ENCODE peak calls at places on chromosome 3, in six cellular contexts. One of them, this sample, is unnamed.

GRCh38 chr3:113212155-113212844 is 943 bp downstream of the BOC start:
- DNase-seq in HepG2: no peak
- DNase-seq in IMR-90: no peak
- DNase-seq in WTC11: peak
- DNase-seq in GM12878: no peak
- DNase-seq in A549: peak
- DNase-seq in this sample: peak

GRCh38 chr3:7536510-7536909 is 675.6 kb downstream of the GRM7 start:
- DNase-seq in HepG2: no peak
- DNase-seq in A549: no peak
- DNase-seq in GM12878: no peak
- DNase-seq in IMR-90: no peak
- DNase-seq in WTC11: no peak
- DNase-seq in this sample: no peak

GRCh38 chr3:67901681-67902080 is 247.3 kb upstream of the SUCLG2 start:
- DNase-seq in GM12878: no peak
- DNase-seq in A549: no peak
- DNase-seq in IMR-90: no peak
- DNase-seq in HepG2: peak
- DNase-seq in WTC11: no peak
- DNase-seq in this sample: no peak

GRCh38 chr3:39372831-39373230 is 10.3 kb upstream of the SLC25A38 start:
- DNase-seq in GM12878: no peak
- DNase-seq in WTC11: no peak
- DNase-seq in HepG2: no peak
- DNase-seq in A549: no peak
- DNase-seq in IMR-90: peak
- DNase-seq in this sample: no peak

GRCh38 chr3:184635126-184635525 is 73.5 kb downstream of the EPHB3 start:
- DNase-seq in IMR-90: no peak
- DNase-seq in GM12878: no peak
- DNase-seq in HepG2: no peak
- DNase-seq in WTC11: no peak
- DNase-seq in A549: no peak
- DNase-seq in this sample: peak

GRCh38 chr3:175184392-175184791 is 325.3 kb downstream of the NAALADL2 start:
- DNase-seq in IMR-90: no peak
- DNase-seq in HepG2: no peak
- DNase-seq in A549: no peak
- DNase-seq in WTC11: no peak
- DNase-seq in GM12878: no peak
- DNase-seq in this sample: no peak

GRCh38 chr3:146166450-146167222 is 5.7 kb upstream of the PLOD2 start:
- DNase-seq in GM12878: no peak
- DNase-seq in A549: no peak
- DNase-seq in IMR-90: peak
- DNase-seq in WTC11: no peak
- DNase-seq in HepG2: peak
- DNase-seq in this sample: no peak

GRCh38 chr3:44513513-44513912 is 36.0 kb upstream of the ZNF445 start:
- DNase-seq in HepG2: no peak
- DNase-seq in A549: no peak
- DNase-seq in GM12878: no peak
- DNase-seq in IMR-90: no peak
- DNase-seq in WTC11: no peak
- DNase-seq in this sample: no peak

GRCh38 chr3:69252631-69253030 is 130.2 kb upstream of the LMOD3 start:
- DNase-seq in GM12878: no peak
- DNase-seq in HepG2: no peak
- DNase-seq in IMR-90: no peak
- DNase-seq in A549: no peak
- DNase-seq in WTC11: no peak
- DNase-seq in this sample: no peak

GRCh38 chr3:172512363-172512762 is 10.9 kb downstream of the TNFSF10 start:
- DNase-seq in A549: no peak
- DNase-seq in HepG2: no peak
- DNase-seq in IMR-90: no peak
- DNase-seq in GM12878: peak
- DNase-seq in WTC11: no peak
- DNase-seq in this sample: no peak

GRCh38 chr3:126664591-126665214 is 9.8 kb upstream of the TXNRD3 start:
- DNase-seq in A549: no peak
- DNase-seq in IMR-90: peak
- DNase-seq in GM12878: no peak
- DNase-seq in HepG2: peak
- DNase-seq in WTC11: no peak
- DNase-seq in this sample: no peak

GRCh38 chr3:173037840-173038483 is 103.1 kb downstream of the SPATA16 start:
- DNase-seq in WTC11: no peak
- DNase-seq in A549: no peak
- DNase-seq in GM12878: no peak
- DNase-seq in IMR-90: no peak
- DNase-seq in HepG2: no peak
- DNase-seq in this sample: no peak

GRCh38 chr3:15630646-15631350 is 29.3 kb downstream of the BTD start:
- DNase-seq in WTC11: no peak
- DNase-seq in GM12878: no peak
- DNase-seq in HepG2: no peak
- DNase-seq in A549: peak
- DNase-seq in IMR-90: peak
- DNase-seq in this sample: peak

GRCh38 chr3:69425249-69425648 is 39.4 kb upstream of the FRMD4B start:
- DNase-seq in GM12878: no peak
- DNase-seq in IMR-90: peak
- DNase-seq in A549: peak
- DNase-seq in WTC11: peak
- DNase-seq in HepG2: peak
- DNase-seq in this sample: peak

GRCh38 chr3:138933068-138933668 is 13.8 kb downstream of the FOXL2 start:
- DNase-seq in HepG2: no peak
- DNase-seq in IMR-90: no peak
- DNase-seq in WTC11: peak
- DNase-seq in GM12878: no peak
- DNase-seq in A549: no peak
- DNase-seq in this sample: no peak

GRCh38 chr3:134029256-134029733 is 430 bp downstream of the SLCO2A1 start:
- DNase-seq in GM12878: no peak
- DNase-seq in A549: no peak
- DNase-seq in IMR-90: peak
- DNase-seq in WTC11: no peak
- DNase-seq in HepG2: no peak
- DNase-seq in this sample: peak

GRCh38 chr3:129961142-129961541 is 13.4 kb upstream of the TRH start:
- DNase-seq in A549: no peak
- DNase-seq in WTC11: no peak
- DNase-seq in HepG2: no peak
- DNase-seq in GM12878: no peak
- DNase-seq in IMR-90: no peak
- DNase-seq in this sample: no peak

GRCh38 chr3:122247825-122248185 is 64.3 kb downstream of the CASR start:
- DNase-seq in A549: no peak
- DNase-seq in WTC11: no peak
- DNase-seq in HepG2: no peak
- DNase-seq in GM12878: no peak
- DNase-seq in IMR-90: peak
- DNase-seq in this sample: no peak

GRCh38 chr3:129665024-129665768 is 58.7 kb upstream of the PLXND1 start:
- DNase-seq in WTC11: no peak
- DNase-seq in A549: no peak
- DNase-seq in GM12878: no peak
- DNase-seq in IMR-90: peak
- DNase-seq in HepG2: peak
- DNase-seq in this sample: no peak

GRCh38 chr3:37620071-37620635 is 241.5 kb upstream of the CTDSPL start:
- DNase-seq in A549: no peak
- DNase-seq in GM12878: no peak
- DNase-seq in IMR-90: no peak
- DNase-seq in WTC11: no peak
- DNase-seq in HepG2: no peak
- DNase-seq in this sample: no peak

GRCh38 chr3:14431928-14432834 is 29.8 kb downstream of the SLC6A6 start:
- DNase-seq in WTC11: no peak
- DNase-seq in HepG2: peak
- DNase-seq in A549: peak
- DNase-seq in GM12878: peak
- DNase-seq in IMR-90: peak
- DNase-seq in this sample: peak

GRCh38 chr3:9195390-9195789 is 54.1 kb downstream of the SRGAP3 start:
- DNase-seq in IMR-90: no peak
- DNase-seq in A549: no peak
- DNase-seq in HepG2: no peak
- DNase-seq in GM12878: no peak
- DNase-seq in WTC11: no peak
- DNase-seq in this sample: no peak

GRCh38 chr3:81013360-81013759 is 748.1 kb downstream of the GBE1 start:
- DNase-seq in A549: no peak
- DNase-seq in WTC11: no peak
- DNase-seq in IMR-90: no peak
- DNase-seq in HepG2: no peak
- DNase-seq in GM12878: no peak
- DNase-seq in this sample: no peak

GRCh38 chr3:29805757-29806156 is 524.9 kb downstream of the RBMS3 start:
- DNase-seq in HepG2: no peak
- DNase-seq in GM12878: no peak
- DNase-seq in A549: no peak
- DNase-seq in IMR-90: peak
- DNase-seq in WTC11: no peak
- DNase-seq in this sample: no peak

GRCh38 chr3:164879201-164879600 is 199.1 kb downstream of the SI start:
- DNase-seq in A549: no peak
- DNase-seq in IMR-90: no peak
- DNase-seq in HepG2: no peak
- DNase-seq in GM12878: no peak
- DNase-seq in WTC11: no peak
- DNase-seq in this sample: no peak

GRCh38 chr3:121855555-121855954 is 20.5 kb downstream of the EAF2 start:
- DNase-seq in GM12878: no peak
- DNase-seq in IMR-90: no peak
- DNase-seq in A549: no peak
- DNase-seq in HepG2: peak
- DNase-seq in WTC11: no peak
- DNase-seq in this sample: no peak

GRCh38 chr3:23810342-23811116 is 4.8 kb downstream of the UBE2E1 start:
- DNase-seq in GM12878: no peak
- DNase-seq in WTC11: peak
- DNase-seq in IMR-90: no peak
- DNase-seq in A549: peak
- DNase-seq in HepG2: peak
- DNase-seq in this sample: peak

GRCh38 chr3:17157713-17158112 is 273.0 kb downstream of the PLCL2 start:
- DNase-seq in WTC11: no peak
- DNase-seq in HepG2: no peak
- DNase-seq in IMR-90: peak
- DNase-seq in A549: no peak
- DNase-seq in GM12878: no peak
- DNase-seq in this sample: no peak

GRCh38 chr3:53536282-53536681 is 41.9 kb downstream of the CACNA1D start:
- DNase-seq in HepG2: no peak
- DNase-seq in GM12878: no peak
- DNase-seq in A549: no peak
- DNase-seq in IMR-90: no peak
- DNase-seq in WTC11: no peak
- DNase-seq in this sample: peak

GRCh38 chr3:53533486-53533885 is 39.1 kb downstream of the CACNA1D start:
- DNase-seq in HepG2: no peak
- DNase-seq in WTC11: no peak
- DNase-seq in A549: no peak
- DNase-seq in GM12878: no peak
- DNase-seq in IMR-90: no peak
- DNase-seq in this sample: no peak

GRCh38 chr3:53531749-53532148 is 37.3 kb downstream of the CACNA1D start:
- DNase-seq in A549: no peak
- DNase-seq in IMR-90: no peak
- DNase-seq in WTC11: no peak
- DNase-seq in HepG2: no peak
- DNase-seq in GM12878: no peak
- DNase-seq in this sample: no peak

GRCh38 chr3:53534216-53534615 is 39.8 kb downstream of the CACNA1D start:
- DNase-seq in HepG2: no peak
- DNase-seq in A549: no peak
- DNase-seq in WTC11: no peak
- DNase-seq in IMR-90: no peak
- DNase-seq in GM12878: no peak
- DNase-seq in this sample: peak

GRCh38 chr3:53534996-53535395 is 40.6 kb downstream of the CACNA1D start:
- DNase-seq in HepG2: no peak
- DNase-seq in WTC11: no peak
- DNase-seq in IMR-90: no peak
- DNase-seq in GM12878: no peak
- DNase-seq in A549: no peak
- DNase-seq in this sample: peak
- TF ChIP-seq USF2 in HepG2: no peak
- TF ChIP-seq USF2 in WTC11: no peak
- TF ChIP-seq USF2 in IMR-90: no peak
- TF ChIP-seq USF2 in GM12878: no peak
- TF ChIP-seq USF2 in A549: no peak
- TF ChIP-seq USF2 in this sample: no peak

GRCh38 chr3:120341658-120342346 is 7.4 kb downstream of the LRRC58 start:
- DNase-seq in WTC11: peak
- DNase-seq in IMR-90: no peak
- DNase-seq in A549: no peak
- DNase-seq in HepG2: no peak
- DNase-seq in GM12878: no peak
- DNase-seq in this sample: no peak
- TF ChIP-seq USF2 in WTC11: no peak
- TF ChIP-seq USF2 in IMR-90: no peak
- TF ChIP-seq USF2 in A549: no peak
- TF ChIP-seq USF2 in HepG2: no peak
- TF ChIP-seq USF2 in GM12878: no peak
- TF ChIP-seq USF2 in this sample: no peak

GRCh38 chr3:48137425-48137999 is 50.7 kb downstream of the CDC25A start:
- DNase-seq in A549: no peak
- DNase-seq in HepG2: no peak
- DNase-seq in IMR-90: no peak
- DNase-seq in GM12878: no peak
- DNase-seq in WTC11: no peak
- DNase-seq in this sample: no peak
- TF ChIP-seq USF2 in A549: no peak
- TF ChIP-seq USF2 in HepG2: no peak
- TF ChIP-seq USF2 in IMR-90: no peak
- TF ChIP-seq USF2 in GM12878: no peak
- TF ChIP-seq USF2 in WTC11: no peak
- TF ChIP-seq USF2 in this sample: no peak

DNA sequence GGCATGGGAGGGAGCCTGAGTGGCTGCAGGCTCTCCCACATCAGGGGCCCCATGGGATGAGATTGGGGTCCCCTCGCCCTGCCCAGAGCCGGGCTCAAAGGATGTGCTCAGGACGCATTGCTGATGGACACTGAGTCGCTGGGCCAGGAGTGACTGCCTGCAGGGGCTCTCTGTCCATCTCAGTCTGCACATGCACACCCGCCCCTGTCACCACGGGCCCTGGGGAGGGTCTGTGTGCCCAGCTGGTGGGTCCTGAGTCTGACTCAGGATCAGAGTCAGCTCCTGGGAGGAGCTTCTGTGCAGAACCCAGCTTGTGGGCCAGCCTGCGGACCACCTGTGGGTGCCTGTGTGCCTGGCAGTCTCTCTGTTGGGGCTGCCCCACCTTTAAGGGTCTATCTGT is 18.1 kb downstream of the STAB1 start:
- DNase-seq in IMR-90: no peak
- DNase-seq in A549: no peak
- DNase-seq in HepG2: no peak
- DNase-seq in WTC11: no peak
- DNase-seq in GM12878: no peak
- DNase-seq in this sample: no peak
- TF ChIP-seq USF2 in IMR-90: no peak
- TF ChIP-seq USF2 in A549: no peak
- TF ChIP-seq USF2 in HepG2: no peak
- TF ChIP-seq USF2 in WTC11: no peak
- TF ChIP-seq USF2 in GM12878: no peak
- TF ChIP-seq USF2 in this sample: no peak